ENCODE peak calls at places on chromosomes 7 and 10, in six cellular contexts. D is small intestine, B is PC-9, W is cardiac fibroblast, V is GM23248, H is HT1080. S is an unnamed sample.

GRCh38 chr7:137656227-137656849 is 190.4 kb downstream of the DGKI start:
- DNase-seq in H (peak), D (peak), V (peak), W (peak), B (peak), S (peak)

GRCh38 chr7:40721344-40721949 is 586.6 kb downstream of the SUGCT start:
- DNase-seq in W (no peak), B (no peak), V (no peak), H (no peak), D (no peak), S (peak)

GRCh38 chr7:13411641-13412040 is 577.8 kb downstream of the ETV1 start:
- DNase-seq in B (no peak), V (no peak), W (no peak), D (no peak), H (no peak), S (no peak)

GRCh38 chr10:95860486-95861040 is 47.2 kb upstream of the CC2D2B start:
- DNase-seq in D (no peak), V (peak), H (peak), W (no peak), B (no peak), S (peak)

GRCh38 chr7:142357953-142358520 is 100.2 kb upstream of the PRSS58 start:
- DNase-seq in V (peak), W (peak), D (peak), H (peak), B (peak), S (peak)

GRCh38 chr7:53191836-53192443 is 156.5 kb downstream of the POM121L12 start:
- DNase-seq in B (no peak), D (no peak), H (no peak), W (no peak), V (no peak), S (no peak)

GRCh38 chr10:110837418-110838120 is 34.2 kb upstream of the PDCD4 start:
- DNase-seq in H (no peak), B (no peak), D (peak), W (no peak), V (no peak), S (no peak)

GRCh38 chr10:130747946-130748345 is 563.6 kb downstream of the TCERG1L start:
- DNase-seq in W (no peak), D (no peak), V (no peak), H (no peak), B (no peak), S (no peak)

GRCh38 chr7:134693256-134693655 is 46.6 kb downstream of the BPGM start:
- DNase-seq in D (no peak), V (peak), W (peak), H (peak), B (no peak), S (peak)

GRCh38 chr10:79055100-79055782 is 13.5 kb upstream of the ZMIZ1 start:
- DNase-seq in H (no peak), V (no peak), D (no peak), B (no peak), W (no peak), S (no peak)

GRCh38 chr7:78770422-78771410 is 682.8 kb downstream of the MAGI2 start:
- DNase-seq in D (no peak), H (no peak), W (peak), B (no peak), V (peak), S (peak)

GRCh38 chr10:101775273-101776131 is at the start of gene FGF8:
- DNase-seq in H (no peak), W (no peak), D (no peak), V (peak), B (no peak), S (peak)

GRCh38 chr10:110506448-110506847 is 8.7 kb downstream of the DUSP5 start:
- DNase-seq in D (no peak), B (no peak), V (no peak), W (peak), H (peak), S (no peak)

GRCh38 chr7:142787034-142787768 is 16.4 kb downstream of the PRSS2 start:
- DNase-seq in B (no peak), W (no peak), V (no peak), D (no peak), H (no peak), S (no peak)

GRCh38 chr10:123472606-123473005 is 193.5 kb upstream of the GPR26 start:
- DNase-seq in V (no peak), W (no peak), D (no peak), H (no peak), B (no peak), S (no peak)

GRCh38 chr10:119254355-119254754 is 47.0 kb downstream of the GRK5 start:
- DNase-seq in B (peak), H (peak), V (no peak), W (no peak), D (no peak), S (no peak)

GRCh38 chr7:68547794-68548193 is 1050.5 kb upstream of the AUTS2 start:
- DNase-seq in H (no peak), D (peak), W (no peak), B (no peak), V (no peak), S (no peak)

GRCh38 chr10:97888641-97889262 is 39.1 kb downstream of the GOLGA7B start:
- DNase-seq in W (peak), H (peak), B (peak), D (peak), V (peak), S (peak)

GRCh38 chr7:80213814-80214213 is 79.2 kb downstream of the GNAI1 start:
- DNase-seq in W (peak), B (no peak), H (no peak), V (no peak), D (peak), S (no peak)

GRCh38 chr7:31099451-31100444 is 47.6 kb downstream of the ADCYAP1R1 start:
- DNase-seq in B (no peak), V (no peak), H (no peak), W (no peak), D (no peak), S (no peak)

GRCh38 chr7:112204776-112205347 is 1.3 kb downstream of the DOCK4 start:
- DNase-seq in D (peak), W (peak), B (no peak), V (peak), H (peak), S (no peak)

GRCh38 chr10:132848951-132849545 is 63.1 kb upstream of the NKX6-2 start:
- DNase-seq in H (no peak), V (no peak), B (no peak), W (no peak), D (no peak), S (no peak)

GRCh38 chr7:32891046-32891799 is at the start of gene KBTBD2:
- DNase-seq in D (peak), W (peak), V (peak), B (peak), H (peak), S (peak)

GRCh38 chr10:132205650-132206376 is 19.1 kb downstream of the DPYSL4 start:
- DNase-seq in V (no peak), D (no peak), B (no peak), H (no peak), W (no peak), S (no peak)

GRCh38 chr10:102400061-102400460 is 4.6 kb downstream of the NFKB2 start:
- DNase-seq in D (no peak), W (no peak), V (no peak), B (no peak), H (no peak), S (no peak)

GRCh38 chr7:101126651-101127459 is at the start of gene SERPINE1:
- DNase-seq in W (peak), H (peak), B (peak), V (peak), D (peak), S (peak)

GRCh38 chr10:48507933-48508830 is 96.7 kb downstream of the ARHGAP22 start:
- DNase-seq in V (peak), D (peak), H (peak), B (peak), W (no peak), S (peak)

GRCh38 chr7:95691464-95691863 is 80.9 kb upstream of the DYNC1I1 start:
- DNase-seq in W (no peak), D (no peak), V (no peak), H (no peak), B (no peak), S (no peak)

GRCh38 chr10:112953075-112953501 is 3.0 kb downstream of the TCF7L2 start:
- DNase-seq in B (peak), H (peak), V (peak), W (peak), D (no peak), S (no peak)

GRCh38 chr7:5217851-5218331 is 27.9 kb downstream of the WIPI2 start:
- DNase-seq in V (no peak), H (no peak), B (no peak), D (no peak), W (no peak), S (no peak)

GRCh38 chr10:86863443-86863842 is 94.0 kb downstream of the MMRN2 start:
- DNase-seq in B (no peak), D (no peak), H (no peak), V (no peak), W (no peak), S (peak)

GRCh38 chr10:113399051-113399450 is 153.8 kb upstream of the HABP2 start:
- DNase-seq in V (peak), B (no peak), D (no peak), H (no peak), W (no peak), S (peak)

GRCh38 chr10:34181545-34182300 is 633.4 kb downstream of the PARD3 start:
- DNase-seq in B (no peak), H (no peak), W (peak), V (peak), D (no peak), S (peak)

GRCh38 chr7:114630186-114630824 is 215.7 kb downstream of the FOXP2 start:
- DNase-seq in V (no peak), W (no peak), H (no peak), B (no peak), D (peak), S (no peak)

GRCh38 chr7:154343778-154344412 is 291.7 kb downstream of the DPP6 start:
- DNase-seq in D (no peak), V (no peak), H (no peak), W (no peak), B (no peak), S (no peak)

GRCh38 chr7:68684246-68684850 is 913.9 kb upstream of the AUTS2 start:
- DNase-seq in W (no peak), D (no peak), B (no peak), H (no peak), V (no peak), S (no peak)

GRCh38 chr7:50805425-50806130 is 22.9 kb upstream of the GRB10 start:
- DNase-seq in H (no peak), V (no peak), D (no peak), B (peak), W (no peak), S (no peak)

S was measured in AG20443.